ENCODE peak calls at places on chromosomes 6 and 20, in nine cellular contexts. K is A549, L is body of pancreas, C is transverse colon, X is Peyer's patch, O is ovary, N is spleen, B is heart left ventricle, U is suprapubic skin. J is an unnamed sample.

GRCh38 chr20:46814366-46815232 is 80.0 kb upstream of the EYA2 start:
- DNase-seq in O (no peak), X (no peak), N (no peak), L (no peak), K (peak), U (no peak), C (no peak), B (no peak), J (no peak)

GRCh38 chr6:56793938-56794337 is 151.2 kb upstream of the DST start:
- DNase-seq in X (no peak), L (no peak), B (no peak), N (no peak), U (no peak), K (no peak), C (no peak), O (no peak), J (no peak)

GRCh38 chr6:103672169-103672568 is 1187.5 kb downstream of the HACE1 start:
- DNase-seq in O (no peak), X (no peak), U (no peak), C (no peak), K (no peak), B (no peak), N (no peak), L (no peak), J (no peak)

GRCh38 chr20:52342913-52343312 is 151.3 kb upstream of the ZFP64 start:
- DNase-seq in C (no peak), U (no peak), O (no peak), B (no peak), X (no peak), K (no peak), N (no peak), L (no peak), J (peak)

GRCh38 chr6:106300944-106301343 is 24.6 kb downstream of the ATG5 start:
- DNase-seq in X (no peak), O (no peak), U (no peak), B (no peak), C (no peak), L (no peak), N (no peak), K (peak), J (no peak)

GRCh38 chr6:73134588-73134987 is 90.7 kb downstream of the KHDC1L start:
- DNase-seq in C (peak), K (no peak), O (no peak), B (no peak), L (peak), N (no peak), U (no peak), X (no peak), J (no peak)

GRCh38 chr20:33373735-33374605 is 27.3 kb downstream of the CDK5RAP1 start:
- DNase-seq in L (peak), K (peak), O (no peak), N (no peak), X (no peak), B (no peak), U (no peak), C (no peak), J (no peak)

GRCh38 chr6:160992323-160993314 is 1.1 kb downstream of the MAP3K4 start:
- DNase-seq in C (peak), O (peak), K (peak), L (peak), X (no peak), N (no peak), U (no peak), B (peak), J (peak)

GRCh38 chr6:146202570-146202969 is 173.7 kb downstream of the GRM1 start:
- DNase-seq in C (no peak), X (no peak), O (no peak), K (no peak), U (no peak), N (no peak), B (no peak), L (no peak), J (no peak)

GRCh38 chr20:47330933-47331708 is 25.4 kb downstream of the ZMYND8 start:
- DNase-seq in L (no peak), N (no peak), O (no peak), C (peak), X (peak), U (no peak), B (no peak), K (peak), J (no peak)

GRCh38 chr6:132764370-132764769 is 6.7 kb upstream of the VNN2 start:
- DNase-seq in N (no peak), C (no peak), K (peak), B (peak), X (no peak), O (no peak), L (peak), U (no peak), J (no peak)

GRCh38 chr6:168210239-168211107 is 109.1 kb downstream of the DACT2 start:
- DNase-seq in N (peak), U (no peak), K (no peak), L (no peak), B (no peak), X (no peak), C (no peak), O (no peak), J (no peak)

GRCh38 chr6:168116975-168117899 is 38.2 kb upstream of the FRMD1 start:
- DNase-seq in U (peak), X (peak), L (no peak), K (no peak), C (peak), O (peak), N (peak), B (no peak), J (no peak)

GRCh38 chr6:73032586-73032985 is 192.7 kb downstream of the KHDC1L start:
- DNase-seq in U (no peak), B (no peak), K (peak), N (no peak), C (no peak), L (no peak), X (no peak), O (no peak), J (no peak)

GRCh38 chr20:9590189-9590588 is 75.8 kb downstream of the LAMP5 start:
- DNase-seq in X (no peak), K (no peak), U (no peak), L (peak), O (no peak), N (no peak), C (no peak), B (no peak), J (no peak)

GRCh38 chr6:163940705-163941470 is 526.4 kb downstream of the QKI start:
- DNase-seq in U (no peak), N (no peak), X (no peak), B (no peak), C (no peak), L (no peak), K (no peak), O (no peak), J (no peak)

GRCh38 chr6:107386340-107386739 is 73.0 kb downstream of the PDSS2 start:
- DNase-seq in X (no peak), L (no peak), U (no peak), C (no peak), K (no peak), N (no peak), O (no peak), B (no peak), J (no peak)

GRCh38 chr6:46734867-46735719 is at the start of gene PLA2G7:
- DNase-seq in K (peak), B (no peak), C (peak), L (peak), N (peak), U (no peak), X (no peak), O (peak), J (no peak)

GRCh38 chr6:141103246-141103645 is 1029.5 kb upstream of the GJE1 start:
- DNase-seq in O (no peak), U (no peak), N (no peak), C (no peak), B (no peak), X (no peak), K (no peak), L (no peak), J (no peak)

GRCh38 chr6:11613336-11613735 is 75.8 kb downstream of the TMEM170B start:
- DNase-seq in X (no peak), O (no peak), L (no peak), K (no peak), C (no peak), N (no peak), B (no peak), U (no peak), J (no peak)

GRCh38 chr6:135182993-135183531 is 2.0 kb downstream of the MYB start:
- DNase-seq in B (no peak), C (peak), X (peak), O (no peak), K (no peak), U (no peak), L (peak), N (peak), J (no peak)
- TF ChIP-seq POLR2A in B (no peak), C (no peak), X (no peak), O (no peak), K (no peak), U (no peak), L (no peak), N (no peak), J (no peak)

GRCh38 chr6:29942275-29943052 is at the start of gene HLA-A:
- DNase-seq in N (peak), B (peak), C (peak), U (peak), K (peak), X (peak), O (peak), L (peak), J (peak)
- TF ChIP-seq CTCF in N (no peak), B (no peak), C (peak), U (no peak), K (no peak), X (no peak), O (no peak), L (no peak), J (no peak)

DNA sequence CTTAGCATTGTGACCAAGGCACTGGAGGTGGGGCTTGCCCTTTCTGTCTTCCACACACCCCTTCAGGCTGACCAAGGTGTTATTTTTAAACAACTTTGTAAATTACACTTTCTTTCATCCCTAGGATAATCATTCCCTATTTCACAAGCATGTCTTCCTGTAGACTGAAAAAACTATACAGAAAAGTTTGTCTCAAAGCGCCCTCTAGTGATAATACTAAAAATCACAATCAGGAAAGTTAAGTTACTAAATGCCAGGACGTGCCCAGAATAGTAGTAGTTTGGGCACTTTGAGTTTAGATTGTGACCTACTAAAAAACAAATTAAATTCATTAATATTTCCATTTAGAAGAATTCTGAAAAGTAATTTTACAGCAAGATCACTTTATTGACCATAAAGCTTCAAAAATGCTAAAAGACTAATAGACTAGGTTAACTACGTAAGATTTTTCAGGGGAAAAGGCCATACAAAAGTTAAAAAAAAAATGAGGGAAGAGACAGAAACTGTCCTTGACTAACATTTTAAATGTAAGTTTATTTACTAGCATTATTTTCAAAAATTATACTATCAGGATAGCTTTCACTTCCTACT is 123.3 kb upstream of the DUSP22 start:
- DNase-seq in L (no peak), U (no peak), B (no peak), N (no peak), C (no peak), O (no peak), X (no peak), K (peak), J (no peak)
- TF ChIP-seq POLR2A in L (no peak), U (no peak), B (no peak), N (no peak), C (no peak), O (no peak), X (no peak), K (no peak), J (no peak)

GRCh38 chr6:101069191-101069795 is 188.2 kb upstream of the ASCC3 start:
- DNase-seq in N (no peak), O (no peak), C (no peak), L (no peak), K (no peak), B (no peak), X (no peak), U (no peak), J (no peak)
- TF ChIP-seq CTCF in N (no peak), O (no peak), C (no peak), L (no peak), K (no peak), B (no peak), X (no peak), U (no peak), J (no peak)

DNA sequence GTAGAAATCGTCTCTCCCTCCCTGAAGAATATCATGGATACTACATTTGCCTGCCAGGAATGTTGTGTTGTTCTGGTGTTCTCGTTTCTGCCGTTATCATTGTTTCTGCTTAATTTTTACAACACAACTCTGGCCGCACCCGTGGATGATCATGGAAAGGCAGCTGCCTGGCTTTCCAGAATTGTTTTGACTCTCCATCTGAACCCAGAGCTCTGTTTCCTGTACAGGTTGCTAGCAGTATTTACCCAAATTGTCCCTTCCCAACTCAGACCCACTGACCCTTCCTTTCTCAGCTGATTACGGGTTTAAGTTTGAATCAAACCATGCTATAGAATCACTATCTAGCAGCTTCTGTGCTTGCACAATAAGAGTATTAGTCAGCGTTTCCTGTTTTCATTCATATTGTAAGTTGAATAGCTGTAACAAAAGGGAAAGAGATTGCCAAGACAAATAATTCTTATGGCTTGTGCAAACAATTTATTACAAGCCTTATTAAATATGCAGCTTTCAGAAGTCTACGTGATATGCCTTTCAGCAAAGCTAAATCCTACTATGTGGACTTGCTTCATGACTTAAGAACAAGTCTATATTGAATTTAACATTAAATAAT is 139.0 kb downstream of the MTHFD1L start:
- DNase-seq in B (peak), C (no peak), X (no peak), K (peak), L (no peak), N (no peak), U (no peak), O (no peak), J (no peak)
- TF ChIP-seq POLR2A in B (no peak), C (no peak), X (no peak), K (no peak), L (no peak), N (no peak), U (no peak), O (no peak), J (no peak)